ENCODE peak calls at places on chromosomes 3 and 15, in nine cellular contexts. L, Q, F, P, Z, W, R, D and O are unnamed samples.

GRCh38 chr15:96351801-96352593 is 21.5 kb downstream of the NR2F2 start:
- DNase-seq in L (no peak), Q (no peak), F (peak; percentile 30), P (no peak), Z (no peak), W (no peak), R (no peak), D (no peak), O (no peak)

GRCh38 chr3:55668359-55668758 is 181.3 kb upstream of the WNT5A start:
- DNase-seq in L (no peak), Q (no peak), F (no peak), P (no peak), Z (no peak), W (no peak), R (no peak), D (no peak), O (peak; percentile 43)

GRCh38 chr15:70178335-70179084 is 80.8 kb upstream of the TLE3 start:
- DNase-seq in L (no peak), Q (no peak), F (no peak), P (no peak), Z (no peak), W (no peak), R (no peak), D (no peak), O (no peak)

GRCh38 chr15:51837784-51838183 is 8.3 kb downstream of the TMOD3 start:
- DNase-seq in L (no peak), Q (peak; percentile 20), F (no peak), P (no peak), Z (no peak), W (no peak), R (no peak), D (no peak), O (peak; percentile 55)

GRCh38 chr3:190543656-190544055 is 29.8 kb downstream of the IL1RAP start:
- DNase-seq in L (no peak), Q (no peak), F (no peak), P (no peak), Z (no peak), W (no peak), R (no peak), D (no peak), O (no peak)

GRCh38 chr3:135806342-135806741 is 159.2 kb upstream of the PPP2R3A start:
- DNase-seq in L (no peak), Q (no peak), F (no peak), P (no peak), Z (no peak), W (no peak), R (no peak), D (no peak), O (no peak)

GRCh38 chr15:74398183-74398582 is 30.7 kb upstream of the CYP11A1 start:
- DNase-seq in L (no peak), Q (no peak), F (no peak), P (no peak), Z (no peak), W (no peak), R (no peak), D (no peak), O (no peak)

GRCh38 chr3:97487587-97487986 is 277.0 kb upstream of the ARL6 start:
- DNase-seq in L (no peak), Q (no peak), F (no peak), P (no peak), Z (no peak), W (no peak), R (no peak), D (no peak), O (no peak)

GRCh38 chr3:127373701-127374625 is 86.1 kb upstream of the PRR20G start:
- DNase-seq in L (peak; percentile 56), Q (no peak), F (no peak), P (peak; percentile 5), Z (peak; percentile 53), W (no peak), R (no peak), D (peak; percentile 5), O (no peak)

GRCh38 chr15:40233727-40234577 is 4.9 kb upstream of the PAK6 start:
- DNase-seq in L (no peak), Q (no peak), F (no peak), P (no peak), Z (no peak), W (no peak), R (no peak), D (no peak), O (no peak)

GRCh38 chr3:182969277-182969676 is 11.1 kb downstream of the DCUN1D1 start:
- DNase-seq in L (no peak), Q (no peak), F (no peak), P (no peak), Z (no peak), W (no peak), R (no peak), D (peak; percentile 61), O (peak; percentile 85)

GRCh38 chr3:172103724-172104123 is 64.3 kb downstream of the FNDC3B start:
- DNase-seq in L (no peak), Q (no peak), F (no peak), P (no peak), Z (no peak), W (no peak), R (no peak), D (peak; percentile 58), O (peak; percentile 71)